ENCODE peak calls at places on chromosomes 5 and 9, in five cellular contexts. I is GM23338, E is left colon, K is lung, A is NT2/D1. Z is an unnamed sample.

GRCh38 chr5:122559676-122560075 is 215.2 kb upstream of the SNX2 start:
- DNase-seq in I (no peak), E (no peak), K (no peak), A (no peak), Z (no peak)

GRCh38 chr5:17157294-17157693 is 60.1 kb upstream of the BASP1 start:
- DNase-seq in I (no peak), E (no peak), K (no peak), A (no peak), Z (no peak)

GRCh38 chr5:97888439-97888838 is 705.4 kb upstream of the RIOK2 start:
- DNase-seq in I (no peak), E (no peak), K (no peak), A (no peak), Z (no peak)

GRCh38 chr5:133049726-133050048 is 2.1 kb upstream of the HSPA4 start:
- DNase-seq in I (no peak), E (no peak), K (no peak), A (no peak), Z (no peak)

GRCh38 chr5:134171972-134172371 is 4.8 kb downstream of the SKP1 start:
- DNase-seq in I (no peak), E (peak; percentile 78), K (no peak), A (no peak), Z (no peak)

GRCh38 chr5:1464096-1464446 is 18.8 kb upstream of the SLC6A3 start:
- DNase-seq in I (no peak), E (no peak), K (no peak), A (no peak), Z (no peak)

GRCh38 chr9:6006968-6007769 is 8.3 kb downstream of the RANBP6 start:
- DNase-seq in I (peak; percentile 96), E (peak; percentile 95), K (peak; percentile 92), A (peak; percentile 86), Z (peak; percentile 56)

GRCh38 chr9:84141762-84142370 is 161.3 kb downstream of the RMI1 start:
- DNase-seq in I (no peak), E (no peak), K (no peak), A (no peak), Z (no peak)

GRCh38 chr5:83368317-83368716 is 103.2 kb upstream of the VCAN start:
- DNase-seq in I (no peak), E (no peak), K (no peak), A (no peak), Z (no peak)

GRCh38 chr9:79477955-79478751 is 93.6 kb upstream of the TLE4 start:
- DNase-seq in I (peak; percentile 82), E (peak; percentile 9), K (no peak), A (peak; percentile 25), Z (peak; percentile 9)

GRCh38 chr5:36590513-36591286 is 15.7 kb upstream of the SLC1A3 start:
- DNase-seq in I (peak; percentile 33), E (no peak), K (no peak), A (no peak), Z (no peak)

GRCh38 chr9:114112778-114113585 is 13.9 kb upstream of the KIF12 start:
- DNase-seq in I (no peak), E (peak; percentile 78), K (peak; percentile 55), A (no peak), Z (no peak)

GRCh38 chr9:121725008-121725795 is 73.8 kb downstream of the DAB2IP start:
- DNase-seq in I (no peak), E (peak; percentile 63), K (peak; percentile 79), A (no peak), Z (no peak)

GRCh38 chr5:124001216-124001615 is 489.2 kb downstream of the CSNK1G3 start:
- DNase-seq in I (peak; percentile 1), E (no peak), K (no peak), A (no peak), Z (no peak)

GRCh38 chr5:84091400-84091799 is 293.3 kb downstream of the EDIL3 start:
- DNase-seq in I (no peak), E (no peak), K (no peak), A (no peak), Z (no peak)

GRCh38 chr5:143515829-143516228 is 112.3 kb upstream of the NR3C1 start:
- DNase-seq in I (no peak), E (peak; percentile 6), K (no peak), A (no peak), Z (no peak)

GRCh38 chr5:54093861-54094260 is 216.5 kb downstream of the ARL15 start:
- DNase-seq in I (no peak), E (no peak), K (no peak), A (no peak), Z (no peak)

GRCh38 chr9:7209051-7209450 is 451.3 kb downstream of the KDM4C start:
- DNase-seq in I (no peak), E (no peak), K (no peak), A (no peak), Z (no peak)

Z was measured in kidney epithelial cell.